ENCODE peak calls at places on chromosomes 6 and 20, in ten cellular contexts. H is NCI-H1930; O is putamen; P is AML-193; B is activated CD4-positive, CD25-positive, alpha-beta regulatory T cell; S is T1000; N is glutamatergic neuron; K is anterior cingulate cortex; J is activated CD4-positive, alpha-beta T cell treated with anti-CD3 and anti-CD28 coated beads, Interleukin-2, amount 50 U/mL, for 24 hours; T is activated naive CD8-positive, alpha-beta T cell treated with anti-CD3 and anti-CD28 coated beads, Interleukin-2, amount 50 U/mL, for 24 hours. U is an unnamed sample.

GRCh38 chr6:157943964-157944283 is 37.7 kb upstream of the SYNJ2 start:
- DNase-seq in H (no peak), O (no peak), P (no peak), B (no peak), S (no peak), N (no peak), K (no peak), J (no peak), T (no peak), U (no peak)

GRCh38 chr6:7165736-7166296 is 58.1 kb downstream of the RREB1 start:
- DNase-seq in H (no peak), O (no peak), P (no peak), B (no peak), S (no peak), N (no peak), K (no peak), J (no peak), T (no peak), U (no peak)

GRCh38 chr6:88842320-88842719 is 121.1 kb downstream of the RNGTT start:
- DNase-seq in H (no peak), O (no peak), P (no peak), B (no peak), S (no peak), N (no peak), K (no peak), J (no peak), T (no peak), U (no peak)

GRCh38 chr6:43990627-43991619 is 136.3 kb downstream of the MRPL14 start:
- DNase-seq in H (no peak), O (no peak), P (no peak), B (no peak), S (no peak), N (no peak), K (no peak), J (no peak), T (no peak), U (no peak)

GRCh38 chr20:41748756-41749582 is 130.8 kb upstream of the CHD6 start:
- DNase-seq in H (no peak), O (no peak), P (no peak), B (no peak), S (no peak), N (no peak), K (no peak), J (no peak), T (no peak), U (no peak)

GRCh38 chr6:128421788-128422187 is 98.6 kb downstream of the PTPRK start:
- DNase-seq in H (no peak), O (peak; percentile 28), P (no peak), B (no peak), S (no peak), N (no peak), K (no peak), J (no peak), T (no peak), U (no peak)

GRCh38 chr20:47761478-47762047 is 23.7 kb downstream of the SULF2 start:
- DNase-seq in H (no peak), O (no peak), P (no peak), B (no peak), S (no peak), N (no peak), K (no peak), J (no peak), T (no peak), U (no peak)

GRCh38 chr6:79215233-79215824 is 19.2 kb downstream of the HMGN3 start:
- DNase-seq in H (no peak), O (no peak), P (no peak), B (no peak), S (no peak), N (no peak), K (no peak), J (no peak), T (no peak), U (no peak)

GRCh38 chr20:63544958-63545516 is 2.5 kb downstream of the SRMS start:
- DNase-seq in H (no peak), O (no peak), P (no peak), B (no peak), S (no peak), N (no peak), K (no peak), J (no peak), T (no peak), U (no peak)

GRCh38 chr6:70819715-70820114 is 137.1 kb downstream of the B3GAT2 start:
- DNase-seq in H (no peak), O (no peak), P (no peak), B (no peak), S (no peak), N (no peak), K (no peak), J (no peak), T (no peak), U (no peak)

GRCh38 chr6:144286503-144287393 is 1.6 kb downstream of the UTRN start:
- DNase-seq in H (no peak), O (no peak), P (peak; percentile 54), B (no peak), S (peak; percentile 86), N (peak; percentile 51), K (no peak), J (no peak), T (peak; percentile 23), U (no peak)

GRCh38 chr20:56163806-56164205 is 84.7 kb upstream of the MC3R start:
- DNase-seq in H (no peak), O (no peak), P (no peak), B (no peak), S (no peak), N (no peak), K (no peak), J (no peak), T (no peak), U (no peak)

GRCh38 chr6:132511159-132511835 is 1.6 kb downstream of the STX7 start:
- DNase-seq in H (no peak), O (no peak), P (peak; percentile 13), B (no peak), S (no peak), N (no peak), K (no peak), J (no peak), T (no peak), U (no peak)

GRCh38 chr6:91029211-91029610 is 442.3 kb upstream of the MAP3K7 start:
- DNase-seq in H (no peak), O (peak; percentile 2), P (no peak), B (no peak), S (no peak), N (no peak), K (no peak), J (no peak), T (no peak), U (no peak)

GRCh38 chr6:128605961-128606360 is 85.6 kb upstream of the PTPRK start:
- DNase-seq in H (no peak), O (peak; percentile 5), P (no peak), B (no peak), S (no peak), N (no peak), K (no peak), J (no peak), T (no peak), U (no peak)

GRCh38 chr6:40517654-40518053 is 69.5 kb downstream of the LRFN2 start:
- DNase-seq in H (no peak), O (no peak), P (no peak), B (no peak), S (no peak), N (no peak), K (no peak), J (no peak), T (no peak), U (no peak)

GRCh38 chr6:26336355-26337198 is 28.4 kb upstream of the BTN3A2 start:
- DNase-seq in H (no peak), O (no peak), P (peak; percentile 37), B (no peak), S (no peak), N (no peak), K (no peak), J (no peak), T (no peak), U (no peak)

GRCh38 chr6:32700391-32701040 is 34.1 kb upstream of the HLA-DQB1 start:
- DNase-seq in H (no peak), O (peak; percentile 24), P (peak; percentile 60), B (no peak), S (no peak), N (peak; percentile 28), K (peak; percentile 0), J (peak; percentile 19), T (peak; percentile 22), U (peak; percentile 56)

GRCh38 chr6:125749864-125750691 is 646 bp downstream of the HEY2 start:
- DNase-seq in H (no peak), O (no peak), P (no peak), B (no peak), S (no peak), N (peak; percentile 45), K (no peak), J (no peak), T (no peak), U (peak; percentile 26)

GRCh38 chr6:10256113-10256690 is 158.7 kb downstream of the TFAP2A start:
- DNase-seq in H (no peak), O (no peak), P (peak; percentile 60), B (no peak), S (no peak), N (no peak), K (no peak), J (no peak), T (no peak), U (no peak)

GRCh38 chr6:20572288-20572687 is 38.0 kb downstream of the CDKAL1 start:
- DNase-seq in H (no peak), O (no peak), P (no peak), B (no peak), S (no peak), N (no peak), K (no peak), J (no peak), T (no peak), U (no peak)

GRCh38 chr6:142833054-142833453 is 111.9 kb downstream of the HIVEP2 start:
- DNase-seq in H (no peak), O (no peak), P (no peak), B (no peak), S (peak; percentile 32), N (no peak), K (no peak), J (peak; percentile 62), T (no peak), U (no peak)

GRCh38 chr20:63159826-63160640 is 55.9 kb downstream of the YTHDF1 start:
- DNase-seq in H (no peak), O (no peak), P (no peak), B (no peak), S (no peak), N (peak; percentile 10), K (no peak), J (no peak), T (no peak), U (no peak)

GRCh38 chr20:37890643-37891042 is 12.3 kb upstream of the VSTM2L start:
- DNase-seq in H (no peak), O (no peak), P (no peak), B (no peak), S (no peak), N (no peak), K (no peak), J (no peak), T (no peak), U (no peak)

GRCh38 chr6:45966797-45967196 is 48.9 kb downstream of the CLIC5 start:
- DNase-seq in H (no peak), O (no peak), P (no peak), B (no peak), S (no peak), N (no peak), K (no peak), J (no peak), T (no peak), U (peak; percentile 40)

GRCh38 chr6:38792356-38792755 is 77.2 kb downstream of the DNAH8 start:
- DNase-seq in H (no peak), O (no peak), P (no peak), B (no peak), S (no peak), N (no peak), K (no peak), J (no peak), T (no peak), U (no peak)

GRCh38 chr6:121849477-121849876 is 414.0 kb downstream of the GJA1 start:
- DNase-seq in H (no peak), O (no peak), P (peak; percentile 38), B (no peak), S (peak; percentile 14), N (peak; percentile 64), K (no peak), J (peak; percentile 21), T (peak; percentile 31), U (no peak)

GRCh38 chr20:52279667-52280180 is 88.1 kb upstream of the ZFP64 start:
- DNase-seq in H (no peak), O (no peak), P (no peak), B (no peak), S (no peak), N (no peak), K (no peak), J (no peak), T (no peak), U (no peak)

U was measured in immature natural killer cell.